ENCODE peak calls at places on chromosomes 3 and 15, in ten cellular contexts. One of them, this sample, is unnamed.

GRCh38 chr3:15102833-15103232 is 3.9 kb upstream of the RBSN start:
- DNase-seq in NB4: no peak
- DNase-seq in OCI-LY7: no peak
- DNase-seq in upper lobe of right lung: no peak
- DNase-seq in PC-9: no peak
- DNase-seq in fibroblast of mammary gland: peak; percentile 40
- DNase-seq in fibroblast of lung: peak; percentile 39
- DNase-seq in GM23338: peak; percentile 26
- DNase-seq in GM12878: no peak
- DNase-seq in AG09309: no peak
- DNase-seq in this sample: no peak

GRCh38 chr3:58104155-58104554 is 95.9 kb downstream of the FLNB start:
- DNase-seq in NB4: no peak
- DNase-seq in OCI-LY7: no peak
- DNase-seq in upper lobe of right lung: no peak
- DNase-seq in PC-9: no peak
- DNase-seq in fibroblast of mammary gland: no peak
- DNase-seq in fibroblast of lung: no peak
- DNase-seq in GM23338: no peak
- DNase-seq in GM12878: no peak
- DNase-seq in AG09309: no peak
- DNase-seq in this sample: no peak

GRCh38 chr3:165643433-165643824 is 193.8 kb downstream of the BCHE start:
- DNase-seq in NB4: no peak
- DNase-seq in OCI-LY7: no peak
- DNase-seq in upper lobe of right lung: no peak
- DNase-seq in PC-9: peak; percentile 73
- DNase-seq in fibroblast of mammary gland: peak; percentile 68
- DNase-seq in fibroblast of lung: peak; percentile 53
- DNase-seq in GM23338: no peak
- DNase-seq in GM12878: no peak
- DNase-seq in AG09309: no peak
- DNase-seq in this sample: peak; percentile 48

GRCh38 chr3:129688310-129688895 is 81.9 kb upstream of the PLXND1 start:
- DNase-seq in NB4: no peak
- DNase-seq in OCI-LY7: no peak
- DNase-seq in upper lobe of right lung: no peak
- DNase-seq in PC-9: no peak
- DNase-seq in fibroblast of mammary gland: peak; percentile 49
- DNase-seq in fibroblast of lung: peak; percentile 76
- DNase-seq in GM23338: peak; percentile 88
- DNase-seq in GM12878: no peak
- DNase-seq in AG09309: no peak
- DNase-seq in this sample: peak; percentile 55

GRCh38 chr3:159669753-159670152 is 318.9 kb upstream of the IL12A start:
- DNase-seq in NB4: no peak
- DNase-seq in OCI-LY7: no peak
- DNase-seq in upper lobe of right lung: no peak
- DNase-seq in PC-9: no peak
- DNase-seq in fibroblast of mammary gland: no peak
- DNase-seq in fibroblast of lung: peak; percentile 2
- DNase-seq in GM23338: no peak
- DNase-seq in GM12878: no peak
- DNase-seq in AG09309: no peak
- DNase-seq in this sample: no peak

GRCh38 chr3:63727248-63727647 is 74.8 kb downstream of the SNTN start:
- DNase-seq in NB4: no peak
- DNase-seq in OCI-LY7: no peak
- DNase-seq in upper lobe of right lung: no peak
- DNase-seq in PC-9: no peak
- DNase-seq in fibroblast of mammary gland: peak; percentile 45
- DNase-seq in fibroblast of lung: no peak
- DNase-seq in GM23338: no peak
- DNase-seq in GM12878: no peak
- DNase-seq in AG09309: no peak
- DNase-seq in this sample: no peak

GRCh38 chr15:52858388-52859176 is 68.4 kb upstream of the ONECUT1 start:
- DNase-seq in NB4: no peak
- DNase-seq in OCI-LY7: no peak
- DNase-seq in upper lobe of right lung: no peak
- DNase-seq in PC-9: no peak
- DNase-seq in fibroblast of mammary gland: no peak
- DNase-seq in fibroblast of lung: no peak
- DNase-seq in GM23338: peak; percentile 56
- DNase-seq in GM12878: no peak
- DNase-seq in AG09309: no peak
- DNase-seq in this sample: no peak

GRCh38 chr3:177561365-177561764 is 364.1 kb upstream of the TBL1XR1 start:
- DNase-seq in NB4: peak; percentile 4
- DNase-seq in OCI-LY7: no peak
- DNase-seq in upper lobe of right lung: no peak
- DNase-seq in PC-9: no peak
- DNase-seq in fibroblast of mammary gland: no peak
- DNase-seq in fibroblast of lung: no peak
- DNase-seq in GM23338: no peak
- DNase-seq in GM12878: no peak
- DNase-seq in AG09309: no peak
- DNase-seq in this sample: no peak

GRCh38 chr3:197606468-197606867 is 50.7 kb upstream of the BDH1 start:
- DNase-seq in NB4: no peak
- DNase-seq in OCI-LY7: no peak
- DNase-seq in upper lobe of right lung: no peak
- DNase-seq in PC-9: no peak
- DNase-seq in fibroblast of mammary gland: no peak
- DNase-seq in fibroblast of lung: no peak
- DNase-seq in GM23338: no peak
- DNase-seq in GM12878: no peak
- DNase-seq in AG09309: no peak
- DNase-seq in this sample: no peak

GRCh38 chr3:197613187-197613586 is 57.4 kb upstream of the BDH1 start:
- DNase-seq in NB4: no peak
- DNase-seq in OCI-LY7: no peak
- DNase-seq in upper lobe of right lung: no peak
- DNase-seq in PC-9: no peak
- DNase-seq in fibroblast of mammary gland: no peak
- DNase-seq in fibroblast of lung: no peak
- DNase-seq in GM23338: no peak
- DNase-seq in GM12878: no peak
- DNase-seq in AG09309: no peak
- DNase-seq in this sample: no peak

GRCh38 chr3:197615430-197615829 is 59.7 kb upstream of the BDH1 start:
- DNase-seq in NB4: no peak
- DNase-seq in OCI-LY7: peak; percentile 26
- DNase-seq in upper lobe of right lung: no peak
- DNase-seq in PC-9: no peak
- DNase-seq in fibroblast of mammary gland: no peak
- DNase-seq in fibroblast of lung: peak; percentile 15
- DNase-seq in GM23338: no peak
- DNase-seq in GM12878: no peak
- DNase-seq in AG09309: no peak
- DNase-seq in this sample: no peak

DNA sequence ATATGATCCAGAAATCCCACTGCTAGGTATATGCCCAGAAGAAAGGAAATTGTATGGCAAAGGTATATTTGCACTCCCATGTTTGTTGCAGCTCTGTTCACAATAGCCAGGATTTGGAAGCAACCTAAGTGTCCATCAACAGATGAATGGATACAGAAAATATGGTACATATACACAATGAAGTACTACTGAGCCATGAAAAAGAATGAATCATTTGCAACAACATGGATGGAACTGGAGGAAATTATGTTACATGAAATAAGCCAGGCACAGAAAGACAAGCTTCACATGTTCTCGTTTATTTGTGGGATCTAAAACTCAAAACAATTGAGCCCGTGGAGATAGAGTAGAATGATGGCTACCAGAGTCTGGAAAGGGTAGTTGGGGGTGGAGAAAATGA is 55.5 kb upstream of the BDH1 start:
- DNase-seq in NB4: no peak
- DNase-seq in OCI-LY7: no peak
- DNase-seq in upper lobe of right lung: no peak
- DNase-seq in PC-9: no peak
- DNase-seq in fibroblast of mammary gland: no peak
- DNase-seq in fibroblast of lung: no peak
- DNase-seq in GM23338: no peak
- DNase-seq in GM12878: no peak
- DNase-seq in AG09309: no peak
- DNase-seq in this sample: no peak
- TF ChIP-seq CTCF in NB4: no peak
- TF ChIP-seq CTCF in OCI-LY7: no peak
- TF ChIP-seq CTCF in upper lobe of right lung: no peak
- TF ChIP-seq CTCF in PC-9: no peak
- TF ChIP-seq CTCF in fibroblast of mammary gland: no peak
- TF ChIP-seq CTCF in fibroblast of lung: no peak
- TF ChIP-seq CTCF in GM23338: no peak
- TF ChIP-seq CTCF in GM12878: no peak
- TF ChIP-seq CTCF in AG09309: no peak
- TF ChIP-seq CTCF in this sample: no peak

GRCh38 chr15:70853855-70854668 is at the start of gene LARP6:
- DNase-seq in NB4: peak; percentile 9
- DNase-seq in OCI-LY7: no peak
- DNase-seq in upper lobe of right lung: no peak
- DNase-seq in PC-9: no peak
- DNase-seq in fibroblast of mammary gland: no peak
- DNase-seq in fibroblast of lung: peak; percentile 37
- DNase-seq in GM23338: peak; percentile 72
- DNase-seq in GM12878: no peak
- DNase-seq in AG09309: no peak
- DNase-seq in this sample: no peak

GRCh38 chr15:70852501-70853269 is 1.3 kb downstream of the LARP6 start:
- DNase-seq in NB4: no peak
- DNase-seq in OCI-LY7: no peak
- DNase-seq in upper lobe of right lung: no peak
- DNase-seq in PC-9: no peak
- DNase-seq in fibroblast of mammary gland: peak; percentile 95
- DNase-seq in fibroblast of lung: peak; percentile 50
- DNase-seq in GM23338: no peak
- DNase-seq in GM12878: no peak
- DNase-seq in AG09309: no peak
- DNase-seq in this sample: no peak

GRCh38 chr15:70854669-70854976 is 666 bp upstream of the LARP6 start:
- DNase-seq in NB4: no peak
- DNase-seq in OCI-LY7: no peak
- DNase-seq in upper lobe of right lung: no peak
- DNase-seq in PC-9: no peak
- DNase-seq in fibroblast of mammary gland: peak; percentile 81
- DNase-seq in fibroblast of lung: peak; percentile 66
- DNase-seq in GM23338: peak; percentile 26
- DNase-seq in GM12878: no peak
- DNase-seq in AG09309: no peak
- DNase-seq in this sample: peak; percentile 28

GRCh38 chr15:70851889-70852288 is 2.1 kb downstream of the LARP6 start:
- DNase-seq in NB4: no peak
- DNase-seq in OCI-LY7: no peak
- DNase-seq in upper lobe of right lung: no peak
- DNase-seq in PC-9: no peak
- DNase-seq in fibroblast of mammary gland: no peak
- DNase-seq in fibroblast of lung: no peak
- DNase-seq in GM23338: no peak
- DNase-seq in GM12878: no peak
- DNase-seq in AG09309: no peak
- DNase-seq in this sample: no peak

DNA sequence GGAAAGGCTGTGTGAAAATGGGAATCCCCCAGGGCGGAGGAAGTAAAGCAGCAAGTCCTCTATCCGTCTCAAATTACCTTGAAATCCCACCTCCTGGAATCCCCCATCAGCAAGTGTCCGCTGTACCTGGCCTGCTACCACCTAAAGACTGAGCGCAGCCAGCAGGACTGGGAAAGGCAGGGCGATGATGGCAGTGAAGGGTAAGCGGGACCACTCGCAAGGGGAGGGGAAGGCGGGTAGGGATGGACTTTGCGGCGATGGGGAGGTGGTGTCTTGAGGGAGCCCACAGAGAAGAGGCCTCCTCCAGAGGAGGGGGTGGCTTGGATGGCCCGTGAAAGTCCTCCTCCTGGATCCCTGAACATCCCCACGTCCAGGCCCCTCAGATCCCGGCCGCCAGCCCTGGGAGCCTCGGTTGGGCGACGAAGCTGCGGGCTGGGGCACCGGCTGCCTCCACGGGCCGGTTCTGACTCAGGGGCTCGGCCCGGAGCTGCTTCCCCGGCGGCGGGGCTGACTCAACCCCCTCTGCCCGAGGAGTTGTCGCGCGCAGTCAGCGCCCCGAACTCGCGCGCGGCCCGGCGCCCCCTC is 595 bp downstream of the LARP6 start:
- DNase-seq in NB4: no peak
- DNase-seq in OCI-LY7: no peak
- DNase-seq in upper lobe of right lung: no peak
- DNase-seq in PC-9: no peak
- DNase-seq in fibroblast of mammary gland: peak; percentile 50
- DNase-seq in fibroblast of lung: peak; percentile 70
- DNase-seq in GM23338: peak; percentile 85
- DNase-seq in GM12878: no peak
- DNase-seq in AG09309: no peak
- DNase-seq in this sample: peak; percentile 38
- H3K4me3 ChIP-seq in NB4: no peak overlapping the region
- H3K4me3 ChIP-seq in OCI-LY7: no peak overlapping the region
- H3K4me3 ChIP-seq in upper lobe of right lung: peak overlapping the region; percentile 60
- H3K4me3 ChIP-seq in PC-9: peak overlapping the region; percentile 68
- H3K4me3 ChIP-seq in fibroblast of mammary gland: peak overlapping the region; percentile 74
- H3K4me3 ChIP-seq in fibroblast of lung: peak overlapping the region; percentile 84
- H3K4me3 ChIP-seq in GM23338: peak overlapping the region; percentile 87
- H3K4me3 ChIP-seq in GM12878: peak overlapping the region; percentile 47
- H3K4me3 ChIP-seq in AG09309: peak overlapping the region; percentile 83
- H3K4me3 ChIP-seq in this sample: peak overlapping the region; percentile 66

DNA sequence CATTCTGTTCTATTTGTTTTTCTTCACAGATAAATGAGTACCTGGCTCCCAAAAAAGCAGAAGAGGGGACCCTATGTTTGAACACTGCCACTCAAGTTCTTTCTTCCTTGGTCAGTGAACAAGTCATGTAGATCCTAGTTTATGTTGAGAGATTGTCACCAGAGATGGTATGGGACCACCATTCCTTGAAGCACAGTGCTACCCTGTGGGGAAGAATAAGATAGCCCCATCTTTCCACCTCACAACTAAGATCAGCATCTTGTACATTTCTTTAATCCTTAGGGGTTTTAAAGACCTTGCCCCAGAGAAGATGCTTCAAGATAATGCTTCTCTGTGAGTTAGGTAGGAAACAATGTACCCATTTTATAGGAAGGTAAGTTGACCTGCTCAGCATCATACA is 233.5 kb upstream of the WNT5A start:
- DNase-seq in NB4: no peak
- DNase-seq in OCI-LY7: peak; percentile 72
- DNase-seq in upper lobe of right lung: no peak
- DNase-seq in PC-9: peak; percentile 38
- DNase-seq in fibroblast of mammary gland: peak; percentile 40
- DNase-seq in fibroblast of lung: peak; percentile 61
- DNase-seq in GM23338: peak; percentile 40
- DNase-seq in GM12878: no peak
- DNase-seq in AG09309: peak; percentile 37
- DNase-seq in this sample: peak; percentile 53
- TF ChIP-seq CTCF in NB4: no peak
- TF ChIP-seq CTCF in OCI-LY7: peak; percentile 74
- TF ChIP-seq CTCF in upper lobe of right lung: peak; percentile 5
- TF ChIP-seq CTCF in PC-9: peak; percentile 48
- TF ChIP-seq CTCF in fibroblast of mammary gland: peak; percentile 26
- TF ChIP-seq CTCF in fibroblast of lung: peak; percentile 44
- TF ChIP-seq CTCF in GM23338: peak; percentile 65
- TF ChIP-seq CTCF in GM12878: peak; percentile 71
- TF ChIP-seq CTCF in AG09309: peak; percentile 49
- TF ChIP-seq CTCF in this sample: peak; percentile 48

GRCh38 chr3:48619541-48620524 is 1.7 kb downstream of the TMEM89 start:
- DNase-seq in NB4: no peak
- DNase-seq in OCI-LY7: no peak
- DNase-seq in upper lobe of right lung: no peak
- DNase-seq in PC-9: no peak
- DNase-seq in fibroblast of mammary gland: no peak
- DNase-seq in fibroblast of lung: no peak
- DNase-seq in GM23338: no peak
- DNase-seq in GM12878: no peak
- DNase-seq in AG09309: no peak
- DNase-seq in this sample: no peak

GRCh38 chr3:48623851-48624547 is 2.4 kb upstream of the TMEM89 start:
- DNase-seq in NB4: no peak
- DNase-seq in OCI-LY7: peak; percentile 37
- DNase-seq in upper lobe of right lung: no peak
- DNase-seq in PC-9: no peak
- DNase-seq in fibroblast of mammary gland: no peak
- DNase-seq in fibroblast of lung: no peak
- DNase-seq in GM23338: peak; percentile 46
- DNase-seq in GM12878: no peak
- DNase-seq in AG09309: no peak
- DNase-seq in this sample: no peak

GRCh38 chr3:48617559-48617958 is 4.0 kb downstream of the TMEM89 start:
- DNase-seq in NB4: no peak
- DNase-seq in OCI-LY7: no peak
- DNase-seq in upper lobe of right lung: no peak
- DNase-seq in PC-9: no peak
- DNase-seq in fibroblast of mammary gland: no peak
- DNase-seq in fibroblast of lung: no peak
- DNase-seq in GM23338: no peak
- DNase-seq in GM12878: no peak
- DNase-seq in AG09309: no peak
- DNase-seq in this sample: no peak

GRCh38 chr3:48624767-48625166 is 3.2 kb upstream of the TMEM89 start:
- DNase-seq in NB4: no peak
- DNase-seq in OCI-LY7: no peak
- DNase-seq in upper lobe of right lung: no peak
- DNase-seq in PC-9: no peak
- DNase-seq in fibroblast of mammary gland: no peak
- DNase-seq in fibroblast of lung: no peak
- DNase-seq in GM23338: no peak
- DNase-seq in GM12878: no peak
- DNase-seq in AG09309: no peak
- DNase-seq in this sample: no peak

GRCh38 chr3:48621461-48621869 is at the start of gene TMEM89:
- DNase-seq in NB4: no peak
- DNase-seq in OCI-LY7: no peak
- DNase-seq in upper lobe of right lung: no peak
- DNase-seq in PC-9: no peak
- DNase-seq in fibroblast of mammary gland: no peak
- DNase-seq in fibroblast of lung: no peak
- DNase-seq in GM23338: no peak
- DNase-seq in GM12878: no peak
- DNase-seq in AG09309: no peak
- DNase-seq in this sample: no peak
- H3K4me3 ChIP-seq in NB4: no peak within 1 kb of the TSS
- H3K4me3 ChIP-seq in OCI-LY7: no peak within 1 kb of the TSS
- H3K4me3 ChIP-seq in upper lobe of right lung: no peak within 1 kb of the TSS
- H3K4me3 ChIP-seq in PC-9: no peak within 1 kb of the TSS
- H3K4me3 ChIP-seq in fibroblast of mammary gland: no peak within 1 kb of the TSS
- H3K4me3 ChIP-seq in fibroblast of lung: no peak within 1 kb of the TSS
- H3K4me3 ChIP-seq in GM23338: no peak within 1 kb of the TSS
- H3K4me3 ChIP-seq in GM12878: no peak within 1 kb of the TSS
- H3K4me3 ChIP-seq in AG09309: no peak within 1 kb of the TSS
- H3K4me3 ChIP-seq in this sample: no peak within 1 kb of the TSS

This sample was measured in astrocyte of the cerebellum.